ENCODE peak calls at places on chromosomes 6 and 20, in four cellular contexts. M is activated effector memory CD4-positive, alpha-beta T cell treated with Interleukin-2 at 50 U/mL for 16 hours; A is retina; K is M059J. Z is an unnamed sample.

GRCh38 chr6:100731411-100731810 is 149.7 kb downstream of the ASCC3 start:
- DNase-seq in K (no peak), A (peak; percentile 15), M (no peak), Z (no peak)

GRCh38 chr6:170459451-170459850 is 93.7 kb downstream of the PSMB1 start:
- DNase-seq in K (peak; percentile 67), A (no peak), M (no peak), Z (no peak)

GRCh38 chr6:168062346-168063289 is 16.4 kb downstream of the FRMD1 start:
- DNase-seq in M (no peak), A (no peak), K (no peak), Z (no peak)

GRCh38 chr6:134446228-134446848 is 128.4 kb upstream of the SGK1 start:
- DNase-seq in K (no peak), A (peak; percentile 80), M (no peak), Z (no peak)

GRCh38 chr6:22925920-22926587 is 356.7 kb downstream of the HDGFL1 start:
- DNase-seq in M (no peak), K (no peak), A (no peak), Z (no peak)

GRCh38 chr6:166707045-166707444 is 80.0 kb upstream of the RPS6KA2 start:
- DNase-seq in A (peak; percentile 49), M (no peak), K (no peak), Z (no peak)

GRCh38 chr6:116568111-116568510 is 3.2 kb upstream of the RWDD1 start:
- DNase-seq in K (no peak), M (no peak), A (no peak), Z (no peak)

GRCh38 chr6:3039384-3039783 is 28.9 kb upstream of the RIPK1 start:
- DNase-seq in K (no peak), A (no peak), M (no peak), Z (no peak)

GRCh38 chr6:43444036-43444435 is 11.3 kb downstream of the DLK2 start:
- DNase-seq in M (no peak), K (no peak), A (no peak), Z (no peak)

GRCh38 chr6:90168693-90169131 is 127.9 kb downstream of the BACH2 start:
- DNase-seq in K (peak; percentile 22), M (no peak), A (no peak), Z (no peak)

GRCh38 chr6:45566882-45567281 is 189.1 kb upstream of the SUPT3H start:
- DNase-seq in A (peak; percentile 52), M (no peak), K (peak; percentile 71), Z (no peak)

GRCh38 chr20:54067606-54068174 is 2.7 kb downstream of the BCAS1 start:
- DNase-seq in A (no peak), M (no peak), K (peak; percentile 95), Z (no peak)

GRCh38 chr6:13248549-13248948 is 79.8 kb downstream of the TBC1D7 start:
- DNase-seq in K (no peak), A (no peak), M (no peak), Z (no peak)

GRCh38 chr6:107622269-107622668 is 132.4 kb downstream of the SOBP start:
- DNase-seq in K (no peak), M (no peak), A (no peak), Z (no peak)

GRCh38 chr20:3847419-3847940 is 846 bp downstream of the MAVS start:
- DNase-seq in M (no peak), A (no peak), K (no peak), Z (no peak)

GRCh38 chr20:33604084-33604990 is 57.8 kb upstream of the C20orf144 start:
- DNase-seq in M (no peak), K (no peak), A (peak; percentile 42), Z (no peak)

GRCh38 chr20:34922654-34923381 is 32.8 kb downstream of the GSS start:
- DNase-seq in K (peak; percentile 88), M (no peak), A (no peak), Z (no peak)

GRCh38 chr6:38567436-38567835 is 72.3 kb downstream of the BTBD9 start:
- DNase-seq in K (peak; percentile 89), A (no peak), M (no peak), Z (no peak)

GRCh38 chr6:30071081-30071818 is 4.3 kb downstream of the PPP1R11 start:
- DNase-seq in M (no peak), K (no peak), A (peak; percentile 70), Z (no peak)

GRCh38 chr6:154039231-154039842 is at the start of gene OPRM1:
- DNase-seq in M (no peak), A (peak; percentile 87), K (peak; percentile 26), Z (peak; percentile 3)

Z was measured in activated T-helper 1 cell treated with anti-CD3 and anti-CD28 coated beads, Interleukin-12 subunit alpha, Interleukin-12 subunit beta, Interleukin-2, Interleukin-4 antibody, amounts not matched to agents 30 ng/mL and 10 ng/mL and 1 ng/mL, durations not matched to agents 14 hours and 24 hours and 36 hours.